ENCODE peak calls at places on chromosomes 3 and 15, in eight cellular contexts. H, Z, Y, J, Q, O, C and W are unnamed samples.

GRCh38 chr3:102255736-102256135 is 179.1 kb upstream of the ZPLD1 start:
- DNase-seq in H (no peak), J (no peak), C (no peak), Y (no peak), Z (no peak), Q (no peak), O (no peak), W (no peak)

GRCh38 chr15:80854104-80854503 is 74.9 kb downstream of the CEMIP start:
- DNase-seq in Q (no peak), Z (no peak), O (no peak), Y (no peak), J (no peak), H (no peak), C (no peak), W (no peak)

GRCh38 chr15:92075764-92076163 is 222.3 kb downstream of the SLCO3A1 start:
- DNase-seq in J (no peak), H (no peak), Q (no peak), C (no peak), O (no peak), Z (no peak), Y (no peak), W (no peak)

GRCh38 chr3:105829879-105830622 is 38.8 kb downstream of the CBLB start:
- DNase-seq in Y (no peak), Z (peak), H (no peak), J (no peak), C (no peak), Q (no peak), O (no peak), W (no peak)

GRCh38 chr3:102410616-102411015 is 24.2 kb upstream of the ZPLD1 start:
- DNase-seq in O (no peak), H (no peak), J (no peak), Y (no peak), C (no peak), Q (no peak), Z (no peak), W (peak)

GRCh38 chr15:25173241-25174028 is 218.6 kb downstream of the SNRPN start:
- DNase-seq in Y (no peak), Q (no peak), H (no peak), Z (no peak), J (peak), C (peak), O (no peak), W (no peak)

GRCh38 chr3:150778793-150779401 is 15.9 kb upstream of the SIAH2 start:
- DNase-seq in Z (no peak), H (no peak), Q (no peak), O (no peak), J (no peak), C (peak), Y (no peak), W (no peak)

GRCh38 chr3:188316723-188317070 is 162.7 kb downstream of the LPP start:
- DNase-seq in O (no peak), Q (no peak), J (no peak), H (no peak), Z (no peak), C (no peak), Y (no peak), W (no peak)

GRCh38 chr3:127622031-127622430 is 7.0 kb upstream of the PODXL2 start:
- DNase-seq in Z (no peak), C (no peak), O (no peak), H (no peak), Y (no peak), J (no peak), Q (no peak), W (no peak)

GRCh38 chr3:153513236-153513635 is 351.2 kb downstream of the RAP2B start:
- DNase-seq in Z (peak), H (no peak), Q (peak), O (no peak), Y (no peak), J (no peak), C (no peak), W (no peak)

GRCh38 chr15:39407116-39407515 is 173.8 kb upstream of the THBS1 start:
- DNase-seq in Y (no peak), O (no peak), J (no peak), Q (no peak), H (no peak), Z (no peak), C (no peak), W (no peak)

GRCh38 chr15:45454825-45455224 is 67.7 kb downstream of the SLC30A4 start:
- DNase-seq in C (peak), J (peak), H (peak), Q (no peak), Z (peak), Y (no peak), O (peak), W (peak)

GRCh38 chr3:171086914-171087313 is 60.4 kb upstream of the SLC2A2 start:
- DNase-seq in C (no peak), Y (no peak), Q (no peak), H (no peak), Z (no peak), O (no peak), J (no peak), W (no peak)

GRCh38 chr15:78069630-78070029 is 7.9 kb downstream of the TBC1D2B start:
- DNase-seq in J (no peak), Q (no peak), C (no peak), H (no peak), O (no peak), Y (no peak), Z (no peak), W (no peak)

GRCh38 chr3:38992117-38992779 is 59.5 kb downstream of the SCN11A start:
- DNase-seq in O (no peak), C (no peak), Z (peak), Y (no peak), H (no peak), Q (no peak), J (no peak), W (peak)

GRCh38 chr15:87045741-87046140 is 966.1 kb downstream of the AGBL1 start:
- DNase-seq in J (no peak), H (no peak), Z (peak), Y (no peak), O (no peak), Q (no peak), C (no peak), W (peak)